ENCODE peak calls at places on chromosomes 6 and 20, in eight cellular contexts. One of them, this sample, is unnamed.

GRCh38 chr6:39446909-39447308 is 124.4 kb upstream of the KCNK16 start:
- DNase-seq in pancreas: no peak
- DNase-seq in HuH-7.5: no peak
- DNase-seq in substantia nigra: no peak
- DNase-seq in fibroblast of the aortic adventitia: no peak
- DNase-seq in fibroblast of the conjunctiva: no peak
- DNase-seq in HFF-Myc: no peak
- DNase-seq in Ammon's horn: no peak
- DNase-seq in this sample: no peak

GRCh38 chr20:49674383-49675352 is 39.0 kb downstream of the B4GALT5 start:
- DNase-seq in pancreas: no peak
- DNase-seq in Ammon's horn: no peak
- DNase-seq in HFF-Myc: peak; percentile 35
- DNase-seq in substantia nigra: no peak
- DNase-seq in fibroblast of the conjunctiva: no peak
- DNase-seq in HuH-7.5: peak; percentile 48
- DNase-seq in fibroblast of the aortic adventitia: peak; percentile 82
- DNase-seq in this sample: no peak

GRCh38 chr6:112683926-112684325 is 336.8 kb downstream of the RFPL4B start:
- DNase-seq in HuH-7.5: no peak
- DNase-seq in fibroblast of the aortic adventitia: peak; percentile 97
- DNase-seq in fibroblast of the conjunctiva: peak; percentile 95
- DNase-seq in Ammon's horn: no peak
- DNase-seq in pancreas: no peak
- DNase-seq in substantia nigra: no peak
- DNase-seq in HFF-Myc: no peak
- DNase-seq in this sample: peak; percentile 43

GRCh38 chr6:128580224-128581110 is 60.1 kb upstream of the PTPRK start:
- DNase-seq in HFF-Myc: no peak
- DNase-seq in fibroblast of the aortic adventitia: no peak
- DNase-seq in Ammon's horn: no peak
- DNase-seq in substantia nigra: peak; percentile 0
- DNase-seq in pancreas: no peak
- DNase-seq in fibroblast of the conjunctiva: no peak
- DNase-seq in HuH-7.5: no peak
- DNase-seq in this sample: no peak

GRCh38 chr6:163900570-163900969 is 486.1 kb downstream of the QKI start:
- DNase-seq in fibroblast of the aortic adventitia: no peak
- DNase-seq in pancreas: no peak
- DNase-seq in HFF-Myc: no peak
- DNase-seq in fibroblast of the conjunctiva: no peak
- DNase-seq in HuH-7.5: no peak
- DNase-seq in substantia nigra: no peak
- DNase-seq in Ammon's horn: no peak
- DNase-seq in this sample: no peak

GRCh38 chr6:95417856-95418255 is 159.5 kb upstream of the MANEA start:
- DNase-seq in HFF-Myc: no peak
- DNase-seq in fibroblast of the aortic adventitia: no peak
- DNase-seq in Ammon's horn: no peak
- DNase-seq in pancreas: no peak
- DNase-seq in fibroblast of the conjunctiva: no peak
- DNase-seq in HuH-7.5: no peak
- DNase-seq in substantia nigra: no peak
- DNase-seq in this sample: no peak

GRCh38 chr6:31676904-31677303 is 4.0 kb downstream of the LY6G5C start:
- DNase-seq in substantia nigra: no peak
- DNase-seq in pancreas: no peak
- DNase-seq in HFF-Myc: no peak
- DNase-seq in fibroblast of the aortic adventitia: no peak
- DNase-seq in fibroblast of the conjunctiva: no peak
- DNase-seq in HuH-7.5: no peak
- DNase-seq in Ammon's horn: no peak
- DNase-seq in this sample: no peak

GRCh38 chr6:163651910-163652309 is 237.4 kb downstream of the QKI start:
- DNase-seq in HuH-7.5: no peak
- DNase-seq in fibroblast of the aortic adventitia: peak; percentile 2
- DNase-seq in fibroblast of the conjunctiva: peak; percentile 14
- DNase-seq in Ammon's horn: peak; percentile 11
- DNase-seq in HFF-Myc: no peak
- DNase-seq in substantia nigra: no peak
- DNase-seq in pancreas: no peak
- DNase-seq in this sample: no peak

GRCh38 chr6:111210074-111210729 is 122.9 kb downstream of the SLC16A10 start:
- DNase-seq in fibroblast of the conjunctiva: peak; percentile 49
- DNase-seq in Ammon's horn: peak; percentile 71
- DNase-seq in HuH-7.5: peak; percentile 38
- DNase-seq in pancreas: no peak
- DNase-seq in fibroblast of the aortic adventitia: peak; percentile 76
- DNase-seq in HFF-Myc: peak; percentile 49
- DNase-seq in substantia nigra: peak; percentile 5
- DNase-seq in this sample: peak; percentile 29

GRCh38 chr20:17542993-17543412 is 11.8 kb upstream of the BFSP1 start:
- DNase-seq in substantia nigra: no peak
- DNase-seq in HuH-7.5: no peak
- DNase-seq in fibroblast of the conjunctiva: peak; percentile 32
- DNase-seq in fibroblast of the aortic adventitia: peak; percentile 95
- DNase-seq in HFF-Myc: no peak
- DNase-seq in pancreas: no peak
- DNase-seq in Ammon's horn: no peak
- DNase-seq in this sample: peak; percentile 39

GRCh38 chr6:85424981-85425380 is 24.9 kb upstream of the NT5E start:
- DNase-seq in HuH-7.5: no peak
- DNase-seq in HFF-Myc: no peak
- DNase-seq in pancreas: no peak
- DNase-seq in Ammon's horn: no peak
- DNase-seq in substantia nigra: no peak
- DNase-seq in fibroblast of the conjunctiva: no peak
- DNase-seq in fibroblast of the aortic adventitia: no peak
- DNase-seq in this sample: no peak

GRCh38 chr20:39660251-39660650 is 698.1 kb downstream of the DHX35 start:
- DNase-seq in fibroblast of the aortic adventitia: peak; percentile 27
- DNase-seq in substantia nigra: no peak
- DNase-seq in pancreas: no peak
- DNase-seq in Ammon's horn: no peak
- DNase-seq in fibroblast of the conjunctiva: no peak
- DNase-seq in HFF-Myc: no peak
- DNase-seq in HuH-7.5: no peak
- DNase-seq in this sample: no peak

This sample was measured in amniotic stem cell.